ENCODE peak calls at places on chromosomes 16 and 17, in nine cellular contexts. X is stomach; J is HepG2; H is CD8-positive, alpha-beta T cell; O is adrenal gland; N is Peyer's patch; R is IMR-90; P is body of pancreas; M is suprapubic skin. Q is an unnamed sample.

GRCh38 chr17:72517413-72518237 is 396.8 kb downstream of the SOX9 start:
- DNase-seq in X (peak), J (no peak), H (no peak), O (no peak), N (no peak), R (no peak), P (peak), M (no peak), Q (no peak)

GRCh38 chr17:48610282-48611211 is at the start of gene HOXB7:
- DNase-seq in X (peak), J (no peak), H (peak), O (peak), N (peak), R (peak), P (no peak), M (peak), Q (no peak)

GRCh38 chr17:8162232-8162996 is at the start of gene VAMP2:
- DNase-seq in X (peak), J (no peak), H (peak), O (peak), N (peak), R (peak), P (peak), M (peak), Q (no peak)

GRCh38 chr17:59845595-59846390 is 47.0 kb downstream of the TUBD1 start:
- DNase-seq in X (peak), J (peak), H (no peak), O (peak), N (peak), R (peak), P (peak), M (no peak), Q (peak)

GRCh38 chr16:84507011-84507982 is 2.8 kb upstream of the MEAK7 start:
- DNase-seq in X (no peak), J (no peak), H (no peak), O (no peak), N (peak), R (no peak), P (no peak), M (no peak), Q (peak)

GRCh38 chr17:78828470-78829185 is 12.0 kb downstream of the USP36 start:
- DNase-seq in X (no peak), J (no peak), H (no peak), O (no peak), N (no peak), R (peak), P (no peak), M (no peak), Q (no peak)

GRCh38 chr16:68264128-68265077 is at the start of gene SLC7A6:
- DNase-seq in X (peak), J (peak), H (peak), O (peak), N (peak), R (peak), P (peak), M (peak), Q (peak)

GRCh38 chr17:29163563-29163962 is 16.6 kb downstream of the MYO18A start:
- DNase-seq in X (no peak), J (no peak), H (no peak), O (no peak), N (no peak), R (no peak), P (no peak), M (no peak), Q (no peak)

GRCh38 chr16:58000706-58001676 is at the start of gene USB1:
- DNase-seq in X (peak), J (peak), H (peak), O (peak), N (peak), R (peak), P (peak), M (peak), Q (no peak)

GRCh38 chr16:89442990-89443726 is 47.2 kb downstream of the ANKRD11 start:
- DNase-seq in X (peak), J (peak), H (no peak), O (peak), N (peak), R (peak), P (peak), M (no peak), Q (peak)

GRCh38 chr16:88747588-88748301 is 37.3 kb downstream of the PIEZO1 start:
- DNase-seq in X (peak), J (peak), H (peak), O (no peak), N (peak), R (no peak), P (peak), M (no peak), Q (no peak)

GRCh38 chr17:78397681-78398101 is 19.2 kb downstream of the PGS1 start:
- DNase-seq in X (no peak), J (no peak), H (no peak), O (no peak), N (no peak), R (peak), P (no peak), M (no peak), Q (no peak)

GRCh38 chr16:72537684-72538083 is 365.7 kb upstream of the PMFBP1 start:
- DNase-seq in X (no peak), J (no peak), H (no peak), O (no peak), N (no peak), R (peak), P (no peak), M (no peak), Q (no peak)

GRCh38 chr16:14529010-14529669 is 100.9 kb downstream of the PARN start:
- DNase-seq in X (peak), J (peak), H (peak), O (peak), N (peak), R (peak), P (peak), M (peak), Q (no peak)

GRCh38 chr17:83133302-83134121 is 54.1 kb downstream of the METRNL start:
- DNase-seq in X (no peak), J (no peak), H (no peak), O (peak), N (no peak), R (no peak), P (no peak), M (peak), Q (no peak)

GRCh38 chr17:49061524-49061943 is 64.3 kb downstream of the IGF2BP1 start:
- DNase-seq in X (no peak), J (no peak), H (no peak), O (no peak), N (no peak), R (peak), P (no peak), M (no peak), Q (no peak)

GRCh38 chr17:66915204-66915611 is 49.3 kb upstream of the CACNG4 start:
- DNase-seq in X (peak), J (peak), H (no peak), O (no peak), N (no peak), R (no peak), P (peak), M (no peak), Q (peak)

GRCh38 chr17:33416131-33416530 is 123.0 kb upstream of the ASIC2 start:
- DNase-seq in X (no peak), J (no peak), H (no peak), O (no peak), N (no peak), R (no peak), P (no peak), M (no peak), Q (no peak)

GRCh38 chr16:8885674-8886592 is 3.8 kb downstream of the LITAFD start:
- DNase-seq in X (no peak), J (peak), H (no peak), O (peak), N (peak), R (peak), P (no peak), M (peak), Q (no peak)

GRCh38 chr16:67265834-67266233 is 13.5 kb upstream of the PLEKHG4 start:
- DNase-seq in X (no peak), J (no peak), H (no peak), O (no peak), N (no peak), R (no peak), P (no peak), M (no peak), Q (peak)

GRCh38 chr17:83203472-83204221 is 124.2 kb downstream of the METRNL start:
- DNase-seq in X (peak), J (no peak), H (peak), O (peak), N (peak), R (no peak), P (peak), M (peak), Q (peak)

GRCh38 chr17:72725432-72726068 is 366.9 kb downstream of the SLC39A11 start:
- DNase-seq in X (peak), J (peak), H (peak), O (peak), N (peak), R (peak), P (peak), M (no peak), Q (no peak)

GRCh38 chr16:20114356-20114755 is 40.7 kb upstream of the GPR139 start:
- DNase-seq in X (no peak), J (no peak), H (no peak), O (peak), N (no peak), R (no peak), P (peak), M (no peak), Q (peak)

GRCh38 chr16:85360323-85361277 is 248.3 kb upstream of the CIBAR2 start:
- DNase-seq in X (peak), J (no peak), H (no peak), O (no peak), N (peak), R (no peak), P (peak), M (no peak), Q (peak)

GRCh38 chr16:82936941-82937551 is 310.3 kb downstream of the CDH13 start:
- DNase-seq in X (no peak), J (no peak), H (no peak), O (no peak), N (no peak), R (peak), P (no peak), M (no peak), Q (no peak)

GRCh38 chr17:8746501-8747236 is 2.0 kb upstream of the CCDC42 start:
- DNase-seq in X (no peak), J (no peak), H (no peak), O (no peak), N (no peak), R (peak), P (no peak), M (no peak), Q (no peak)

GRCh38 chr17:4899341-4900230 is at the start of gene C17orf107:
- DNase-seq in X (peak), J (no peak), H (peak), O (peak), N (peak), R (peak), P (peak), M (peak), Q (no peak)

GRCh38 chr16:3131755-3132377 is 3.0 kb upstream of the ZNF213 start:
- DNase-seq in X (peak), J (peak), H (peak), O (no peak), N (peak), R (peak), P (peak), M (no peak), Q (no peak)

GRCh38 chr17:7355053-7355452 is at the start of gene TMEM95:
- DNase-seq in X (no peak), J (no peak), H (no peak), O (peak), N (no peak), R (no peak), P (no peak), M (peak), Q (no peak)

GRCh38 chr17:68805609-68806008 is 149.6 kb downstream of the ABCA8 start:
- DNase-seq in X (no peak), J (no peak), H (no peak), O (no peak), N (no peak), R (no peak), P (no peak), M (no peak), Q (no peak)

GRCh38 chr17:36936455-36936934 is 780 bp upstream of the LHX1 start:
- DNase-seq in X (no peak), J (no peak), H (no peak), O (no peak), N (no peak), R (no peak), P (no peak), M (no peak), Q (no peak)

GRCh38 chr16:86761117-86761971 is 183.0 kb downstream of the FOXL1 start:
- DNase-seq in X (peak), J (peak), H (peak), O (peak), N (peak), R (peak), P (peak), M (no peak), Q (peak)

GRCh38 chr17:74750327-74751069 is 2.1 kb downstream of the NHERF1 start:
- DNase-seq in X (peak), J (peak), H (no peak), O (peak), N (peak), R (no peak), P (peak), M (no peak), Q (no peak)

GRCh38 chr16:48556210-48556912 is 53.6 kb downstream of the N4BP1 start:
- DNase-seq in X (no peak), J (peak), H (no peak), O (no peak), N (no peak), R (no peak), P (no peak), M (no peak), Q (no peak)

GRCh38 chr16:48556913-48557351 is 53.0 kb downstream of the N4BP1 start:
- DNase-seq in X (no peak), J (no peak), H (no peak), O (no peak), N (no peak), R (peak), P (no peak), M (no peak), Q (no peak)

GRCh38 chr16:48558269-48558915 is 51.6 kb downstream of the N4BP1 start:
- DNase-seq in X (no peak), J (no peak), H (no peak), O (no peak), N (no peak), R (peak), P (no peak), M (no peak), Q (no peak)

GRCh38 chr16:48559462-48560211 is 50.3 kb downstream of the N4BP1 start:
- DNase-seq in X (no peak), J (no peak), H (no peak), O (no peak), N (no peak), R (peak), P (no peak), M (no peak), Q (no peak)

DNA sequence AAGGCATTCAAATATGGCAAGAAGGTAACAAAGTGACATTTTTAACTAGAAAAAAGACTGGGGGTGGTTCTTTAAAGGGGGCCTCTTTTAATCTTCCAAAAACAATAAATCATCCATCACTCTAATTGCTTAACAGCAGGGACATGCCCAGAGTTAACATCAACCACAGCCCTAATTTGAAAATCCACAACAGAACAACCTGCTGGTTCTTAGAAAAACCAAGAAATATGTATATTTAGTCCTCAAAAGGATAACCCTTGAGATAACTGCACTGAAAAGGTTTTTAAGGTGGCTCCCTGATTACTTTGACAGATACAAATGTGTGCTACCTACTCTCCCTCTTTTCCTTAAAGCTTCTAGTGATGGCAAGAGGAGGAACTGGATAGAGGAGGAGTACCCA is 54.4 kb downstream of the N4BP1 start:
- DNase-seq in X (no peak), J (no peak), H (no peak), O (no peak), N (no peak), R (no peak), P (no peak), M (no peak), Q (no peak)
- H3K27ac ChIP-seq in X (no peak), J (no peak), H (no peak), O (no peak), N (no peak), R (no peak), P (no peak), M (no peak), Q (no peak)

GRCh38 chr16:50666658-50667496 is 14.2 kb downstream of the SNX20 start:
- DNase-seq in X (no peak), J (no peak), H (peak), O (no peak), N (no peak), R (no peak), P (no peak), M (no peak), Q (no peak)
- H3K4me3 ChIP-seq in X (peak), J (no peak), H (peak), O (no peak), N (no peak), R (no peak), P (no peak), M (no peak), Q (no peak)

DNA sequence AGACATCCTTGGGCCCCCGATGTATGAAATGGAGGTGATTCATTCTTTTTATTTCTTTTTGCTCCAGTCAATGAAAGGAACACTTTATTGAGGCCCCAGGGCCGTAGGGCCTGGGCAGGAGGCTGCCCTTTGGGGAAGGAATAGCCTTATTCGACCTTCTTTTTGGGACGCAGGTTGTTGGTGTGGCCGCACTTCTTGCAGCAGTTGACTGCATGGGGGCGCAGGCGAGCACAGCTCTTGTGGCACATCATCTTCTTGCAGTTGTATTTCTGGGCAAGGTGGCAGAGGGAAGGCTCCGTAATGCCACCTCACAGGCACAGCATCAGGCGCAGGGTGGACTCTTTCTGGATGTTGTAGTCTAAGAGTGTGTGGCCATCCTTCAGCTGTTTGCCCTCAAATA is 50.9 kb downstream of the SIAH1 start:
- DNase-seq in X (no peak), J (no peak), H (no peak), O (no peak), N (no peak), R (no peak), P (no peak), M (no peak), Q (no peak)
- TF ChIP-seq CTCF in X (no peak), J (peak), H (no peak), O (no peak), N (no peak), R (no peak), P (no peak), M (no peak), Q (no peak)

GRCh38 chr17:79977711-79978544 is 57.7 kb downstream of the TBC1D16 start:
- DNase-seq in X (no peak), J (no peak), H (no peak), O (peak), N (peak), R (no peak), P (no peak), M (peak), Q (peak)

GRCh38 chr17:79977161-79977631 is 58.5 kb downstream of the TBC1D16 start:
- DNase-seq in X (no peak), J (no peak), H (no peak), O (no peak), N (peak), R (no peak), P (no peak), M (peak), Q (peak)

GRCh38 chr17:79979201-79979840 is 56.4 kb downstream of the TBC1D16 start:
- DNase-seq in X (no peak), J (no peak), H (no peak), O (no peak), N (peak), R (no peak), P (no peak), M (peak), Q (peak)

GRCh38 chr17:79979841-79980215 is 55.8 kb downstream of the TBC1D16 start:
- DNase-seq in X (no peak), J (no peak), H (no peak), O (no peak), N (peak), R (no peak), P (no peak), M (peak), Q (peak)

GRCh38 chr17:79978545-79978852 is 57.2 kb downstream of the TBC1D16 start:
- DNase-seq in X (no peak), J (no peak), H (no peak), O (peak), N (peak), R (no peak), P (no peak), M (peak), Q (peak)
- H3K27ac ChIP-seq in X (no peak), J (no peak), H (no peak), O (peak), N (no peak), R (no peak), P (no peak), M (peak), Q (no peak)

DNA sequence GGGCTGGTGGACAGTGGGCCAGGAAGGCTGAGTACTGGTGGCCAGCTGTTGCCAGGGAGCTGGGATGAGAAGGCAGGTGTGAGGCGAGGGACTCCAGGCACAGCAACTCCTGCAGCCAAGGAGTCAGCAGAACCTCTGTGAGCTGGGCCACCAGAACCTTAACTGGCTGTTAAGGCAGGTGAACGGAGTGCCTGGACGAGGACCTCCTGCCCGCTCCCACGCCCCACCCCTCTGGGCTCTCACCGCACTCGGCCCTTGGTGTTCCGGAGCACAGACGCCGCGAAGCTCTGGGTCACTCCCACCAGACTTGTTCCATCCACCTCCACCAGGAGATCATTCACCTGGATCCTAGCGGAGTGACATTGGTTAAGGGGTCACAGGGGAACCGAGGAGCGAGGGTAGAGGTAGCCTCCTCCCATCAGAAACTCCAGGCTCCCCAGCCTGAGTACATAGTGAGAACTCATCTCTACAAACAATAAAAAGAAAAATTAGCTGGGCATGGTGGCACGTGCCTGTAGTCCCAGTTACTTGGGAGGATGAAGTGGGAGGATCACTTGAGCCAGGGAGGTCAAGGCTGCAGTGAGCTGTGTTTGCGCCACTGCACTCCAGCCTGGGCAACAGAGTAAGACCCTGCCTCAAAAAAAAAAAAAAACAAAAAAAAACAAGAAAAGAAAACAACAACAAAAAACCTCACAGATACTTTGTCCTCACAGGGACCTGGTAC is 9.3 kb downstream of the PPP1R9B start:
- DNase-seq in X (no peak), J (no peak), H (no peak), O (no peak), N (no peak), R (no peak), P (no peak), M (no peak), Q (no peak)
- H3K4me3 ChIP-seq in X (no peak), J (no peak), H (peak), O (no peak), N (no peak), R (no peak), P (no peak), M (no peak), Q (no peak)

Q was measured in RWPE2.